ENCODE peak calls at places on chromosomes 13 and 19, in five cellular contexts. E is CD8-positive, alpha-beta memory T cell; S is fibroblast of lung; G is fibroblast of villous mesenchyme; P is effector memory CD4-positive, alpha-beta T cell. U is an unnamed sample.

GRCh38 chr19:362683-363082 is 18.1 kb upstream of the MIER2 start:
- DNase-seq in E (no peak), S (no peak), G (no peak), P (no peak), U (no peak)

GRCh38 chr13:22915442-22916082 is 265.2 kb upstream of the SGCG start:
- DNase-seq in E (no peak), S (peak; percentile 65), G (peak; percentile 40), P (no peak), U (no peak)

GRCh38 chr19:10625762-10626138 is 397 bp downstream of the SLC44A2 start:
- DNase-seq in E (no peak), S (no peak), G (no peak), P (no peak), U (no peak)

GRCh38 chr13:106376411-106377112 is 158.9 kb downstream of the EFNB2 start:
- DNase-seq in E (no peak), S (peak; percentile 98), G (peak; percentile 91), P (no peak), U (no peak)

GRCh38 chr19:40055832-40056504 is at the start of gene ZNF780B:
- DNase-seq in E (peak; percentile 65), S (peak; percentile 58), G (peak; percentile 41), P (peak; percentile 50), U (peak; percentile 68)

GRCh38 chr19:32599736-32600157 is 18.8 kb downstream of the PDCD5 start:
- DNase-seq in E (peak; percentile 50), S (peak; percentile 58), G (peak; percentile 74), P (peak; percentile 32), U (peak; percentile 46)

GRCh38 chr13:61664821-61665705 is 249.4 kb upstream of the PCDH20 start:
- DNase-seq in E (no peak), S (peak; percentile 56), G (no peak), P (no peak), U (no peak)

GRCh38 chr13:38688674-38689073 is 1.8 kb downstream of the FREM2 start:
- DNase-seq in E (no peak), S (no peak), G (no peak), P (no peak), U (no peak)

GRCh38 chr13:76991432-76991795 is 467 bp upstream of the CLN5 start:
- DNase-seq in E (peak; percentile 92), S (peak; percentile 8), G (no peak), P (peak; percentile 79), U (no peak)

GRCh38 chr13:26300140-26300539 is 46.2 kb downstream of the CDK8 start:
- DNase-seq in E (no peak), S (peak; percentile 89), G (peak; percentile 42), P (no peak), U (no peak)

GRCh38 chr13:47306991-47307390 is 410.1 kb upstream of the HTR2A start:
- DNase-seq in E (no peak), S (no peak), G (peak; percentile 66), P (no peak), U (no peak)

GRCh38 chr13:111267784-111268183 is 52.7 kb upstream of the TEX29 start:
- DNase-seq in E (no peak), S (peak; percentile 14), G (no peak), P (no peak), U (no peak)

GRCh38 chr13:113622791-113623490 is 35.1 kb downstream of the ATP4B start:
- DNase-seq in E (no peak), S (no peak), G (no peak), P (no peak), U (no peak)

GRCh38 chr19:55698256-55698655 is 23.2 kb downstream of the EPN1 start:
- DNase-seq in E (no peak), S (no peak), G (no peak), P (no peak), U (no peak)

GRCh38 chr13:61275251-61275650 is 140.4 kb downstream of the PCDH20 start:
- DNase-seq in E (no peak), S (no peak), G (no peak), P (no peak), U (no peak)

GRCh38 chr13:20426766-20427448 is 98.8 kb downstream of the CRYL1 start:
- DNase-seq in E (no peak), S (no peak), G (peak; percentile 31), P (no peak), U (no peak)

GRCh38 chr13:77056382-77056781 is 29.4 kb upstream of the FBXL3 start:
- DNase-seq in E (no peak), S (no peak), G (no peak), P (no peak), U (no peak)

GRCh38 chr19:20482721-20483120 is 82.9 kb downstream of the ZNF737 start:
- DNase-seq in E (peak; percentile 18), S (no peak), G (no peak), P (peak; percentile 20), U (no peak)

GRCh38 chr19:46000497-46001246 is 5.4 kb downstream of the CCDC61 start:
- DNase-seq in E (peak; percentile 58), S (no peak), G (no peak), P (peak; percentile 72), U (no peak)
- H3K4me3 ChIP-seq in E (no peak overlapping the region), S (no peak overlapping the region), G (peak overlapping the region; percentile 34), P (no peak overlapping the region), U (no peak overlapping the region)

GRCh38 chr19:19110410-19111137 is 27.7 kb downstream of the TMEM161A start:
- DNase-seq in E (no peak), S (peak; percentile 29), G (no peak), P (no peak), U (peak; percentile 51)

GRCh38 chr19:19106061-19106551 is 32.2 kb downstream of the TMEM161A start:
- DNase-seq in E (no peak), S (no peak), G (peak; percentile 28), P (no peak), U (no peak)

GRCh38 chr19:19109601-19110000 is 28.7 kb downstream of the TMEM161A start:
- DNase-seq in E (no peak), S (peak; percentile 38), G (peak; percentile 22), P (no peak), U (no peak)

GRCh38 chr19:19105365-19106060 is 32.8 kb downstream of the TMEM161A start:
- DNase-seq in E (no peak), S (peak; percentile 52), G (peak; percentile 68), P (no peak), U (no peak)

DNA sequence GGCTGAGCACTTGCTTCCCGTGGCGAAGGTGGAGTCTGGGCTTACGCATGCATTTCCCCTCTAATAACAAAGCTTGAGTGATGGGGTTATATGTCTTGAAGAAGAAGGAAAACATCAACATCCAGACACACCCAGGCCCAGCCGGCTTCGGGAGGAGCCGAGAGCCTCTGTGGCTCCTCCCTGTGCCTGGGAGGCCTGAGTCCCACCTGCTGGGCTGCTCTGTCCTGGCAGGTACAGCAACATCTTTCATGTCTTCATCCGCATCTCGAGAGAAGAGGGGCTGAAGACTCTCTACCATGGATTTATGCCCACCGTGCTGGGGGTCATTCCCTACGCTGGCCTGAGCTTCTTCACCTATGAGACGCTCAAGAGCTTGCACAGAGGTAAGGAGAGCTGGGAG is 30.6 kb downstream of the TMEM161A start:
- DNase-seq in E (no peak), S (no peak), G (no peak), P (no peak), U (no peak)
- H3K4me3 ChIP-seq in E (no peak overlapping the region), S (no peak overlapping the region), G (no peak overlapping the region), P (no peak overlapping the region), U (no peak overlapping the region)

GRCh38 chr13:83815598-83815997 is 66.7 kb downstream of the SLITRK1 start:
- DNase-seq in E (no peak), S (no peak), G (no peak), P (no peak), U (no peak)
- H3K4me3 ChIP-seq in E (no peak overlapping the region), S (no peak overlapping the region), G (no peak overlapping the region), P (no peak overlapping the region), U (no peak overlapping the region)

GRCh38 chr19:3949294-3949693 is 16.4 kb downstream of the NMRK2 start:
- DNase-seq in E (no peak), S (no peak), G (no peak), P (no peak), U (no peak)
- H3K4me3 ChIP-seq in E (no peak overlapping the region), S (no peak overlapping the region), G (no peak overlapping the region), P (no peak overlapping the region), U (no peak overlapping the region)

DNA sequence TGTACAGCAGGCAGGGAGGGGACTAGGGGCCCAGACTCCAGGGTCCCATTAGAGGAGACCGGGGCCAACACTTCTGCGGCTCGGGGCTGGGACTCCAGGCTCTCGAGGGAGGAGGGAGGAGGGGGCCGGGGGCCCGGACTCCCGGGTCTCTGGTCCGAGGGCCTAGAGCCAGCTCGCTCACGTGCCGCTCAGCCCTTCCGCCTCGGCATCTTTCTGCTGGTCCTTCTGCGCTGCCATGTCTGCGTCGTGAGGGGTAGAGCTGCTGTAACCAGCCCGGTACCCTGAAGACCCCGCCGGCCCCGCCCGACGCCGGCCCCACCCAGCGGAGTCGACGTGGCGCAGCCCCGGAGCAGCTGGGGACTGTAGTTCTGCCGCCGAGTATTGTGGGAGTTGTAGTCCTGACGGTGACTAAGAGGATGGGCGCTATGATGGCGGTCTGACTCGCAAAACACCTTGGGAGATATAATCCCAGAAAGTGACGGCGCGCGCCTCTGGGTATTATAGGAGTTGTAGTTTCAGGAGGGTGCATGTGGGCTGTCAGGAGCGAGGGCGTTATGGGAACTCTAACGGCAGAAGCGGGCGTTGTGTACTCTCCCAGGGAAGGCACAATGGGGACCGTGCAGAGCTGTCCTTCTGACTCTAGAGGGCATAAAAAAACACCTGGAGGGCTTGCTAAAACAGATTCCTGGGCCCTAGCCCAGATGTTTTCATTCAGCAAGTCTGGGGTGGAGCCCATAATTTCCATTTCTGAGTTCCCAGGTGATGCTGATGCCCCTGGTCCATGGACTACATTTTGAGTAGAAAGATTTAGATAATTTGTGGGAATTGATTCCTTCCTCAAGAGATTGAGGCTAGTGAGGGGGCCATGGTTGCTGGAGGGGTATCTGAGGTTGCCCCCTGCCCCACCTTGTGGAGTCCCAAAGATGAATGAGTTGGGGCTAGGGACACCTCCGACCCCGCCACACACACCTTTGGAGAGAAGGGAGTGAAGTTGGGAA is at the start of gene RABAC1:
- DNase-seq in E (peak; percentile 79), S (peak; percentile 91), G (peak; percentile 93), P (peak; percentile 80), U (peak; percentile 90)
- H3K4me3 ChIP-seq in E (peak within 1 kb of the TSS; percentile 92), S (peak within 1 kb of the TSS; percentile 81), G (peak within 1 kb of the TSS; percentile 98), P (peak within 1 kb of the TSS; percentile 90), U (peak within 1 kb of the TSS; percentile 93)

DNA sequence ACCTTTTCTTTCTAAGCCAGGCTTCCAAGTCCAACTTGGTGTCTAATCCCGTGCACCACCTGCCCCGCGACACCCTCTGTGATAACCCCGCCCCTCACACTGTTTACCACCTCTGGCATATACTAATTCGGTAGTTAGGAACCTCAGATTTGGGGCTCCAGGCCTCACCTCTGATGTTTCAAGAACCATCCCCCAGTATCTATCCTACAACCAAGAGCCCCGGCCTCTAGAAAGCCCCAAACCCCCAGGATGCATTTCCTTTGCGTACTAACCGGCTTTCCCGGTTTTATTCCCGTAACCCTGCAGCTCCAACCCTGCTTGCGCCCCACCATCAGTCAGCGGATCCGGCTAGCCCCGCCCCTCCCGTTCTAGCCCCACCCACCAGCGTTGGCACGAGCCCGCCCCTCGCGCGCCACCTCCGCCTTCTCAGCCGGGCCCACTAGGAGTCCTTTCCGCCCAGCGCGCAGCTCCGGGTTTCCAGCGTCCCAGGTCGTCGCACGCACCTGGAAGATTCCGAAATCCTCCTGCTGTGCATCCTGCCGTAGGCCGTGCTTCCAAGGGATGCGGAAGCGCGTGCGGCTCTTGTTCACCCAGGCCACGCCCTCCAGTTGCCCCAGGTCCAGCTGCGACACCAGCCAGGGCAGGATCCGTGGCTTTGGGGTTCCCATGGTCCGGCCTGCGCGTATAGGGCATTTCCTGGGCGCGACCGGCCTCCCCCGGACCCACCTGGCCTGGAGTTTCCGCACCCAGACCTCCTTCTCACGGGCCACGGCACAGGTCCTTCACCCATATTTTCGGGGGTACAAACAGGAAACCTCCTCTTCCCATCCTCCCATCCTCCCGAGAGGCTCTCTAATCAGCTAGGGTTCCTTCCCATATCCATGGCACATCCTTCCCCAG is 1.2 kb downstream of the IRF3 start:
- DNase-seq in E (peak; percentile 82), S (peak; percentile 68), G (peak; percentile 79), P (peak; percentile 87), U (peak; percentile 90)
- H3K4me3 ChIP-seq in E (peak overlapping the region; percentile 99), S (peak overlapping the region; percentile 99), G (peak overlapping the region; percentile 95), P (peak overlapping the region; percentile 97), U (peak overlapping the region; percentile 82)

U was measured in HL-60.